ENCODE peak calls at places on chromosomes 4 and X, in ten cellular contexts. G, B, D, X, P, Y, F, K, T and O are unnamed samples.

GRCh38 chr4:134935320-134935719 is 733.7 kb upstream of the PABPC4L start:
- DNase-seq in B (peak; percentile 17), T (no peak), K (no peak), X (no peak), D (no peak), F (no peak), P (peak; percentile 26), G (no peak), Y (peak; percentile 16), O (no peak)

GRCh38 chrX:150085881-150086280 is 147.6 kb upstream of the EOLA2 start:
- DNase-seq in P (no peak), T (no peak), B (no peak), K (no peak), D (no peak), X (no peak), G (peak; percentile 50), F (no peak), Y (no peak), O (no peak)

GRCh38 chr4:2423066-2423465 is 4.3 kb downstream of the CFAP99 start:
- DNase-seq in K (no peak), B (no peak), F (no peak), Y (no peak), G (no peak), T (no peak), X (no peak), D (no peak), P (no peak), O (no peak)

GRCh38 chr4:134665429-134665828 is 463.8 kb upstream of the PABPC4L start:
- DNase-seq in B (no peak), P (no peak), F (no peak), K (no peak), Y (no peak), X (no peak), G (no peak), T (no peak), D (no peak), O (no peak)

GRCh38 chrX:23334871-23335599 is 386 bp downstream of the PTCHD1 start:
- DNase-seq in G (no peak), X (no peak), P (no peak), B (no peak), T (no peak), Y (no peak), D (no peak), K (no peak), F (no peak), O (no peak)

GRCh38 chr4:71184195-71184781 is 154.5 kb upstream of the SLC4A4 start:
- DNase-seq in G (peak; percentile 75), P (peak; percentile 65), X (no peak), K (no peak), Y (peak; percentile 80), F (no peak), D (peak; percentile 26), B (peak; percentile 67), T (peak; percentile 25), O (no peak)

GRCh38 chrX:40877869-40878268 is 142.5 kb upstream of the MED14 start:
- DNase-seq in G (peak; percentile 39), T (no peak), Y (peak; percentile 20), F (no peak), P (no peak), X (no peak), B (peak; percentile 8), K (no peak), D (no peak), O (no peak)

GRCh38 chrX:97267916-97268680 is 384.4 kb downstream of the RPA4 start:
- DNase-seq in P (no peak), T (no peak), K (no peak), X (no peak), Y (no peak), D (no peak), F (no peak), G (peak; percentile 14), B (no peak), O (no peak)

GRCh38 chr4:31246856-31247255 is 526.7 kb downstream of the PCDH7 start:
- DNase-seq in B (no peak), Y (no peak), K (no peak), P (no peak), T (no peak), D (no peak), F (no peak), G (no peak), X (no peak), O (no peak)

GRCh38 chrX:35101901-35102300 is 159.3 kb downstream of the FAM47B start:
- DNase-seq in K (no peak), B (no peak), Y (no peak), F (no peak), P (no peak), G (peak; percentile 28), X (no peak), D (no peak), T (no peak), O (no peak)

GRCh38 chr4:154332681-154333421 is 158.7 kb downstream of the DCHS2 start:
- DNase-seq in T (peak; percentile 5), K (no peak), G (peak; percentile 2), P (no peak), Y (peak; percentile 47), X (no peak), B (peak; percentile 14), D (no peak), F (no peak), O (no peak)

GRCh38 chr4:53816561-53816960 is 225.3 kb upstream of the LNX1 start:
- DNase-seq in D (no peak), X (no peak), G (peak; percentile 25), K (no peak), F (no peak), Y (no peak), P (no peak), T (no peak), B (no peak), O (no peak)

GRCh38 chr4:70704333-70705145 is 16.2 kb downstream of the UTP3 start:
- DNase-seq in P (peak; percentile 82), X (peak; percentile 86), F (peak; percentile 74), B (peak; percentile 86), Y (peak; percentile 82), G (peak; percentile 67), K (peak; percentile 87), T (peak; percentile 86), D (peak; percentile 79), O (peak; percentile 85)

GRCh38 chr4:56183344-56183959 is 203.8 kb downstream of the AASDH start:
- DNase-seq in F (no peak), D (no peak), Y (peak; percentile 45), T (no peak), P (no peak), G (no peak), K (no peak), B (no peak), X (no peak), O (no peak)
- TF ChIP-seq CTCF in F (no peak), D (no peak), Y (peak; percentile 37), T (no peak), P (no peak), G (no peak), K (no peak), B (no peak), X (no peak), O (no peak)

DNA sequence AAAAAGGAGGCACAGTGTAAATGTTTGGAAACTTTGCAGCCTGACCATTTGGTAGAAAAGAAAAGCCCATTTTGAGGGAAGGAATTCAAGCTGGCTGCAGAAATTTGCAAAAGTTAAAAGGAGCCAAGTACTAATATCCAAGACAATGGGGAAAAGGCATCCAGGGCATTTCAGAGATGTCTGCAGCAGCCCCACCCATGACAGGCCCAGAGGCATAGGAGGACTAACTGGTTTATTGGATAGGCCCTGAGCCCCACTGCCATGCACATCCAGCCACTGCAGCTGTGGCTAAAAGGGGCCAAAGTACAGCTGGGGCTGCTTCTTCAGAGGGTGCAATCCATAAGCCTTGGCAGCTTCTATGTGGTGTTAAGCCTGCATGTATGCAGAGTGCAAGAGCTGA is 104.9 kb downstream of the HS3ST1 start:
- DNase-seq in G (no peak), B (no peak), F (no peak), Y (no peak), D (no peak), K (no peak), T (no peak), P (no peak), X (no peak), O (no peak)
- H3K4me3 ChIP-seq in G (no peak overlapping the region), B (no peak overlapping the region), F (no peak overlapping the region), Y (no peak overlapping the region), D (no peak overlapping the region), K (no peak overlapping the region), T (no peak overlapping the region), P (no peak overlapping the region), X (no peak overlapping the region), O (no peak overlapping the region)

GRCh38 chr4:40439519-40439918 is 104.4 kb downstream of the CHRNA9 start:
- DNase-seq in T (no peak), P (no peak), F (no peak), D (no peak), Y (no peak), X (no peak), B (no peak), K (no peak), G (no peak), O (no peak)

GRCh38 chr4:40438384-40439026 is 103.4 kb downstream of the CHRNA9 start:
- DNase-seq in K (no peak), P (no peak), X (no peak), G (no peak), Y (no peak), B (no peak), F (no peak), T (no peak), D (no peak), O (no peak)

GRCh38 chr4:40441415-40441814 is 106.3 kb downstream of the CHRNA9 start:
- DNase-seq in D (no peak), F (no peak), X (no peak), B (no peak), P (no peak), K (no peak), G (no peak), Y (no peak), T (no peak), O (no peak)

GRCh38 chr4:40434126-40434692 is 99.1 kb downstream of the CHRNA9 start:
- DNase-seq in P (no peak), D (no peak), X (no peak), K (no peak), T (no peak), B (no peak), G (no peak), Y (no peak), F (no peak), O (no peak)

GRCh38 chr4:40437741-40438383 is 102.7 kb downstream of the CHRNA9 start:
- DNase-seq in P (no peak), D (no peak), Y (no peak), B (no peak), X (no peak), G (no peak), K (no peak), T (no peak), F (no peak), O (no peak)
- H3K27ac ChIP-seq in P (no peak overlapping the region), D (no peak overlapping the region), Y (no peak overlapping the region), B (no peak overlapping the region), X (no peak overlapping the region), G (no peak overlapping the region), K (no peak overlapping the region), T (no peak overlapping the region), F (no peak overlapping the region), O (no peak overlapping the region)

DNA sequence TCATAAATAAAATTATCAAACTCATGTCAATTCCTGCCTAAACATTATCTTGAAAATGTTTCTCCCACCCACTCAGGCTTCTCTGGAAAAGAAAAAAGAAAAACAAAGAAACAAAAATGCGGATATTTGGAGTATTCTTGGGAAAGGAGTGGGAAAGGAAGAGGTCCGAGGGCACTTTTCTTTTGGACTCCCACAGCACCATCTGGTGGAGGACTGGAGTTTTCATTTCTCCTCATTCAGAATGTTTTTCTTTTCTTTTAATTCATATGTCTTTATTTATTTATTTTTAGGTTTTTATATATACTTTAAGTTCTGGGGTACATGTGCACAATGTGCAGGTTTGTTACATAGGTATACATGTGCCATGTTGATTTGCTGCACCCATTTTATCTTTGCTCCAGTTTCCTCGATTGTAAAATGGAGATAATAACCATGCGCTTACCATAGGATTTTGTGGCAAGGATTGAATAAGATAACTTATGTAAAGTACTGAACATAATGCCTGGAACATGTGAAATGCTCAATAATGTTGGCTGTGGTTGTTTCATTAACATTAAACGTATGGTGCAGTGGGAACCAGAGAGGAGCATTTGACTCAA is 8.0 kb upstream of the KCNE5 start:
- DNase-seq in X (no peak), D (no peak), P (no peak), F (no peak), B (peak; percentile 6), K (no peak), G (peak; percentile 26), Y (peak; percentile 6), T (no peak), O (no peak)
- TF ChIP-seq CTCF in X (peak; percentile 54), D (no peak), P (peak; percentile 36), F (no peak), B (peak; percentile 8), K (no peak), G (peak; percentile 50), Y (peak; percentile 39), T (peak; percentile 44), O (no peak)